ENCODE peak calls at places on chromosomes 16 and 17, in eight cellular contexts. One of them, this sample, is unnamed.

GRCh38 chr16:86222965-86223551 is 287.3 kb upstream of the FOXF1 start:
- DNase-seq in AG04450: peak
- DNase-seq in NCI-H1105 treated with DMSO at 0.1 percent for 48 hours: no peak
- DNase-seq in kidney epithelial cell: no peak
- DNase-seq in H9: no peak
- DNase-seq in activated T-cell treated with anti-CD3 and anti-CD28 coated beads for 4 hours: no peak
- DNase-seq in AG10803: peak
- DNase-seq in AG09309: peak
- DNase-seq in this sample: no peak

GRCh38 chr16:9042533-9042932 is 48.9 kb upstream of the HAPSTR1 start:
- DNase-seq in AG04450: no peak
- DNase-seq in NCI-H1105 treated with DMSO at 0.1 percent for 48 hours: no peak
- DNase-seq in kidney epithelial cell: no peak
- DNase-seq in H9: no peak
- DNase-seq in activated T-cell treated with anti-CD3 and anti-CD28 coated beads for 4 hours: no peak
- DNase-seq in AG10803: no peak
- DNase-seq in AG09309: no peak
- DNase-seq in this sample: no peak

GRCh38 chr16:80027007-80027965 is 426.7 kb upstream of the MAF start:
- DNase-seq in AG04450: peak
- DNase-seq in NCI-H1105 treated with DMSO at 0.1 percent for 48 hours: no peak
- DNase-seq in kidney epithelial cell: peak
- DNase-seq in H9: peak
- DNase-seq in activated T-cell treated with anti-CD3 and anti-CD28 coated beads for 4 hours: peak
- DNase-seq in AG10803: peak
- DNase-seq in AG09309: peak
- DNase-seq in this sample: peak

GRCh38 chr17:44362964-44363612 is 565 bp downstream of the FAM171A2 start:
- DNase-seq in AG04450: no peak
- DNase-seq in NCI-H1105 treated with DMSO at 0.1 percent for 48 hours: peak
- DNase-seq in kidney epithelial cell: no peak
- DNase-seq in H9: no peak
- DNase-seq in activated T-cell treated with anti-CD3 and anti-CD28 coated beads for 4 hours: no peak
- DNase-seq in AG10803: no peak
- DNase-seq in AG09309: no peak
- DNase-seq in this sample: no peak

GRCh38 chr16:88649924-88650748 is 717 bp downstream of the CYBA start:
- DNase-seq in AG04450: no peak
- DNase-seq in NCI-H1105 treated with DMSO at 0.1 percent for 48 hours: no peak
- DNase-seq in kidney epithelial cell: no peak
- DNase-seq in H9: peak
- DNase-seq in activated T-cell treated with anti-CD3 and anti-CD28 coated beads for 4 hours: no peak
- DNase-seq in AG10803: peak
- DNase-seq in AG09309: no peak
- DNase-seq in this sample: no peak

GRCh38 chr16:11142951-11143740 is 112.9 kb downstream of the SOCS1 start:
- DNase-seq in AG04450: no peak
- DNase-seq in NCI-H1105 treated with DMSO at 0.1 percent for 48 hours: no peak
- DNase-seq in kidney epithelial cell: no peak
- DNase-seq in H9: no peak
- DNase-seq in activated T-cell treated with anti-CD3 and anti-CD28 coated beads for 4 hours: no peak
- DNase-seq in AG10803: no peak
- DNase-seq in AG09309: no peak
- DNase-seq in this sample: no peak

GRCh38 chr17:69213059-69213813 is 15.4 kb downstream of the ABCA10 start:
- DNase-seq in AG04450: no peak
- DNase-seq in NCI-H1105 treated with DMSO at 0.1 percent for 48 hours: no peak
- DNase-seq in kidney epithelial cell: no peak
- DNase-seq in H9: peak
- DNase-seq in activated T-cell treated with anti-CD3 and anti-CD28 coated beads for 4 hours: no peak
- DNase-seq in AG10803: no peak
- DNase-seq in AG09309: no peak
- DNase-seq in this sample: no peak

GRCh38 chr16:63625141-63625540 is 1496.7 kb downstream of the CDH11 start:
- DNase-seq in AG04450: no peak
- DNase-seq in NCI-H1105 treated with DMSO at 0.1 percent for 48 hours: no peak
- DNase-seq in kidney epithelial cell: no peak
- DNase-seq in H9: no peak
- DNase-seq in activated T-cell treated with anti-CD3 and anti-CD28 coated beads for 4 hours: no peak
- DNase-seq in AG10803: no peak
- DNase-seq in AG09309: no peak
- DNase-seq in this sample: no peak

GRCh38 chr17:48051278-48051677 is 3.1 kb downstream of the NFE2L1 start:
- DNase-seq in AG04450: no peak
- DNase-seq in NCI-H1105 treated with DMSO at 0.1 percent for 48 hours: no peak
- DNase-seq in kidney epithelial cell: no peak
- DNase-seq in H9: no peak
- DNase-seq in activated T-cell treated with anti-CD3 and anti-CD28 coated beads for 4 hours: no peak
- DNase-seq in AG10803: no peak
- DNase-seq in AG09309: no peak
- DNase-seq in this sample: no peak

GRCh38 chr17:38667099-38667786 is 7.5 kb downstream of the EPOP start:
- DNase-seq in AG04450: peak
- DNase-seq in NCI-H1105 treated with DMSO at 0.1 percent for 48 hours: peak
- DNase-seq in kidney epithelial cell: peak
- DNase-seq in H9: peak
- DNase-seq in activated T-cell treated with anti-CD3 and anti-CD28 coated beads for 4 hours: no peak
- DNase-seq in AG10803: peak
- DNase-seq in AG09309: peak
- DNase-seq in this sample: peak

GRCh38 chr17:41919840-41920579 is 1.3 kb upstream of the ACLY start:
- DNase-seq in AG04450: no peak
- DNase-seq in NCI-H1105 treated with DMSO at 0.1 percent for 48 hours: no peak
- DNase-seq in kidney epithelial cell: no peak
- DNase-seq in H9: peak
- DNase-seq in activated T-cell treated with anti-CD3 and anti-CD28 coated beads for 4 hours: no peak
- DNase-seq in AG10803: peak
- DNase-seq in AG09309: no peak
- DNase-seq in this sample: no peak

GRCh38 chr16:69108069-69108904 is 2.8 kb downstream of the HAS3 start:
- DNase-seq in AG04450: no peak
- DNase-seq in NCI-H1105 treated with DMSO at 0.1 percent for 48 hours: no peak
- DNase-seq in kidney epithelial cell: no peak
- DNase-seq in H9: peak
- DNase-seq in activated T-cell treated with anti-CD3 and anti-CD28 coated beads for 4 hours: no peak
- DNase-seq in AG10803: no peak
- DNase-seq in AG09309: no peak
- DNase-seq in this sample: no peak

GRCh38 chr17:45775576-45776011 is 8.5 kb upstream of the CRHR1 start:
- DNase-seq in AG04450: no peak
- DNase-seq in NCI-H1105 treated with DMSO at 0.1 percent for 48 hours: peak
- DNase-seq in kidney epithelial cell: no peak
- DNase-seq in H9: no peak
- DNase-seq in activated T-cell treated with anti-CD3 and anti-CD28 coated beads for 4 hours: no peak
- DNase-seq in AG10803: peak
- DNase-seq in AG09309: no peak
- DNase-seq in this sample: peak

GRCh38 chr16:8888951-8889892 is 7.1 kb downstream of the LITAFD start:
- DNase-seq in AG04450: no peak
- DNase-seq in NCI-H1105 treated with DMSO at 0.1 percent for 48 hours: no peak
- DNase-seq in kidney epithelial cell: no peak
- DNase-seq in H9: no peak
- DNase-seq in activated T-cell treated with anti-CD3 and anti-CD28 coated beads for 4 hours: no peak
- DNase-seq in AG10803: no peak
- DNase-seq in AG09309: no peak
- DNase-seq in this sample: no peak

GRCh38 chr16:83981799-83982198 is 13.8 kb downstream of the NECAB2 start:
- DNase-seq in AG04450: no peak
- DNase-seq in NCI-H1105 treated with DMSO at 0.1 percent for 48 hours: no peak
- DNase-seq in kidney epithelial cell: no peak
- DNase-seq in H9: no peak
- DNase-seq in activated T-cell treated with anti-CD3 and anti-CD28 coated beads for 4 hours: no peak
- DNase-seq in AG10803: no peak
- DNase-seq in AG09309: no peak
- DNase-seq in this sample: no peak

GRCh38 chr17:80219013-80219776 is 938 bp downstream of the SGSH start:
- DNase-seq in AG04450: peak
- DNase-seq in NCI-H1105 treated with DMSO at 0.1 percent for 48 hours: peak
- DNase-seq in kidney epithelial cell: peak
- DNase-seq in H9: peak
- DNase-seq in activated T-cell treated with anti-CD3 and anti-CD28 coated beads for 4 hours: peak
- DNase-seq in AG10803: peak
- DNase-seq in AG09309: peak
- DNase-seq in this sample: peak

GRCh38 chr16:11050954-11051353 is 106.6 kb downstream of the CLEC16A start:
- DNase-seq in AG04450: no peak
- DNase-seq in NCI-H1105 treated with DMSO at 0.1 percent for 48 hours: no peak
- DNase-seq in kidney epithelial cell: no peak
- DNase-seq in H9: peak
- DNase-seq in activated T-cell treated with anti-CD3 and anti-CD28 coated beads for 4 hours: no peak
- DNase-seq in AG10803: no peak
- DNase-seq in AG09309: no peak
- DNase-seq in this sample: no peak

GRCh38 chr16:30351586-30352419 is 3.3 kb downstream of the CD2BP2 start:
- DNase-seq in AG04450: peak
- DNase-seq in NCI-H1105 treated with DMSO at 0.1 percent for 48 hours: no peak
- DNase-seq in kidney epithelial cell: no peak
- DNase-seq in H9: no peak
- DNase-seq in activated T-cell treated with anti-CD3 and anti-CD28 coated beads for 4 hours: no peak
- DNase-seq in AG10803: peak
- DNase-seq in AG09309: peak
- DNase-seq in this sample: peak